ENCODE peak calls at places on chromosomes 1 and 21, in six cellular contexts. K is GM10248, O is LNCaP clone FGC, N is uterus, F is GM13977, Z is mammary epithelial cell. M is an unnamed sample.

GRCh38 chr1:181497870-181498269 is 14.6 kb downstream of the CACNA1E start:
- DNase-seq in N (no peak), K (peak), Z (no peak), F (no peak), O (no peak), M (no peak)

GRCh38 chr1:89587728-89588127 is 45.2 kb upstream of the LRRC8C start:
- DNase-seq in F (no peak), O (no peak), N (no peak), Z (no peak), K (no peak), M (no peak)

GRCh38 chr1:225848044-225848955 is 33.9 kb downstream of the TMEM63A start:
- DNase-seq in O (no peak), K (peak), N (no peak), Z (no peak), F (peak), M (no peak)

GRCh38 chr21:46322351-46323226 is 1.1 kb downstream of the C21orf58 start:
- DNase-seq in F (no peak), O (no peak), Z (peak), K (no peak), N (no peak), M (no peak)

GRCh38 chr21:19874521-19874920 is 1123.7 kb upstream of the NCAM2 start:
- DNase-seq in O (no peak), K (no peak), N (no peak), Z (no peak), F (no peak), M (no peak)

GRCh38 chr1:159892944-159893343 is 7.0 kb downstream of the CFAP45 start:
- DNase-seq in K (no peak), Z (peak), N (no peak), O (no peak), F (no peak), M (no peak)

GRCh38 chr21:14526816-14527689 is 19.1 kb downstream of the SAMSN1 start:
- DNase-seq in N (no peak), O (no peak), K (no peak), F (no peak), Z (no peak), M (no peak)

GRCh38 chr1:93629101-93630059 is 52.3 kb downstream of the BCAR3 start:
- DNase-seq in O (no peak), F (peak), N (no peak), K (peak), Z (peak), M (no peak)

GRCh38 chr1:192973202-192973601 is 86.0 kb downstream of the UCHL5 start:
- DNase-seq in O (no peak), F (no peak), N (no peak), K (no peak), Z (no peak), M (no peak)

GRCh38 chr1:167262820-167263219 is 42.1 kb downstream of the POU2F1 start:
- DNase-seq in K (no peak), Z (no peak), F (no peak), N (no peak), O (no peak), M (no peak)

GRCh38 chr1:182742780-182743179 is 46.8 kb upstream of the NPL start:
- DNase-seq in O (no peak), K (no peak), F (no peak), N (no peak), Z (no peak), M (no peak)

GRCh38 chr1:226637147-226637935 is 88.8 kb downstream of the STUM start:
- DNase-seq in N (peak), K (no peak), O (no peak), F (no peak), Z (no peak), M (no peak)

GRCh38 chr1:43507296-43508295 is 23.1 kb upstream of the PTPRF start:
- DNase-seq in N (no peak), Z (no peak), O (no peak), F (no peak), K (no peak), M (no peak)

GRCh38 chr1:33142483-33143065 is 39.3 kb downstream of the TRIM62 start:
- DNase-seq in N (no peak), K (no peak), Z (no peak), F (no peak), O (no peak), M (no peak)

GRCh38 chr1:19559641-19560040 is 74.3 kb upstream of the CAPZB start:
- DNase-seq in K (peak), F (no peak), Z (peak), O (no peak), N (no peak), M (no peak)

GRCh38 chr1:157682710-157683437 is 17.7 kb downstream of the FCRL3 start:
- DNase-seq in N (no peak), K (no peak), O (no peak), Z (no peak), F (no peak), M (no peak)

GRCh38 chr1:53073287-53073686 is 11.3 kb downstream of the PODN start:
- DNase-seq in Z (no peak), F (no peak), N (no peak), O (no peak), K (no peak), M (no peak)

GRCh38 chr1:210697185-210697584 is 368.5 kb downstream of the HHAT start:
- DNase-seq in N (no peak), Z (no peak), K (no peak), F (no peak), O (no peak), M (no peak)

GRCh38 chr1:25771246-25772114 is 28.5 kb upstream of the SELENON start:
- DNase-seq in F (peak), Z (no peak), K (peak), O (no peak), N (peak), M (no peak)

GRCh38 chr1:241208910-241209414 is 148.0 kb downstream of the RGS7 start:
- DNase-seq in Z (no peak), N (no peak), F (no peak), K (no peak), O (no peak), M (no peak)

GRCh38 chr1:94989398-94989797 is 62.5 kb upstream of the CNN3 start:
- DNase-seq in N (no peak), K (no peak), F (no peak), O (no peak), Z (no peak), M (no peak)

GRCh38 chr1:145978477-145978859 is 14.0 kb downstream of the POLR3GL start:
- DNase-seq in N (no peak), K (no peak), O (no peak), Z (no peak), F (no peak), M (no peak)

GRCh38 chr1:26373281-26373680 is 731 bp upstream of the ZNF683 start:
- DNase-seq in F (no peak), N (no peak), Z (no peak), O (no peak), K (no peak), M (no peak)

GRCh38 chr1:226185153-226186036 is 1.1 kb downstream of the ACBD3 start:
- DNase-seq in K (no peak), Z (peak), O (no peak), N (no peak), F (no peak), M (no peak)

GRCh38 chr1:150149490-150150453 is at the start of gene PLEKHO1:
- DNase-seq in Z (peak), O (no peak), N (peak), K (peak), F (peak), M (peak)

GRCh38 chr1:222288056-222288455 is 259.8 kb downstream of the HHIPL2 start:
- DNase-seq in K (no peak), N (no peak), O (no peak), Z (peak), F (no peak), M (no peak)

GRCh38 chr1:199856381-199856780 is 171.1 kb upstream of the NR5A2 start:
- DNase-seq in F (no peak), Z (no peak), K (no peak), N (no peak), O (no peak), M (no peak)

GRCh38 chr1:111769517-111770146 is 13.9 kb downstream of the DDX20 start:
- DNase-seq in N (no peak), F (peak), Z (peak), K (peak), O (peak), M (no peak)

GRCh38 chr1:40879487-40880175 is 17.5 kb upstream of the CITED4 start:
- DNase-seq in F (no peak), O (no peak), K (no peak), Z (no peak), N (no peak), M (no peak)

GRCh38 chr21:35438643-35439404 is 389.7 kb upstream of the RUNX1 start:
- DNase-seq in O (no peak), N (no peak), K (peak), F (peak), Z (peak), M (no peak)

GRCh38 chr21:21715286-21715969 is 717.2 kb downstream of the NCAM2 start:
- DNase-seq in N (no peak), F (no peak), O (no peak), K (no peak), Z (no peak), M (no peak)

GRCh38 chr1:65412984-65413375 is 7.5 kb upstream of the LEPR start:
- DNase-seq in K (no peak), O (no peak), Z (peak), N (no peak), F (no peak), M (no peak)

GRCh38 chr1:21818661-21819060 is 6.6 kb downstream of the LDLRAD2 start:
- DNase-seq in O (no peak), K (peak), N (no peak), Z (no peak), F (peak), M (no peak)

GRCh38 chr21:44712203-44713028 is 1.0 kb upstream of the TSPEAR start:
- DNase-seq in K (no peak), O (no peak), N (peak), Z (no peak), F (no peak), M (no peak)

GRCh38 chr21:16945580-16945979 is 567.3 kb upstream of the CXADR start:
- DNase-seq in K (no peak), F (no peak), O (peak), Z (no peak), N (no peak), M (no peak)

GRCh38 chr21:16942703-16943102 is 570.1 kb upstream of the CXADR start:
- DNase-seq in F (no peak), K (no peak), N (no peak), Z (peak), O (no peak), M (no peak)
- TF ChIP-seq CTCF in F (no peak), K (no peak), N (no peak), Z (no peak), O (peak), M (no peak)

GRCh38 chr1:100358210-100358609 is 5.9 kb downstream of the CDC14A start:
- DNase-seq in O (no peak), N (no peak), K (no peak), F (no peak), Z (no peak), M (no peak)
- TF ChIP-seq CTCF in O (no peak), N (no peak), K (peak), F (peak), Z (peak), M (no peak)

DNA sequence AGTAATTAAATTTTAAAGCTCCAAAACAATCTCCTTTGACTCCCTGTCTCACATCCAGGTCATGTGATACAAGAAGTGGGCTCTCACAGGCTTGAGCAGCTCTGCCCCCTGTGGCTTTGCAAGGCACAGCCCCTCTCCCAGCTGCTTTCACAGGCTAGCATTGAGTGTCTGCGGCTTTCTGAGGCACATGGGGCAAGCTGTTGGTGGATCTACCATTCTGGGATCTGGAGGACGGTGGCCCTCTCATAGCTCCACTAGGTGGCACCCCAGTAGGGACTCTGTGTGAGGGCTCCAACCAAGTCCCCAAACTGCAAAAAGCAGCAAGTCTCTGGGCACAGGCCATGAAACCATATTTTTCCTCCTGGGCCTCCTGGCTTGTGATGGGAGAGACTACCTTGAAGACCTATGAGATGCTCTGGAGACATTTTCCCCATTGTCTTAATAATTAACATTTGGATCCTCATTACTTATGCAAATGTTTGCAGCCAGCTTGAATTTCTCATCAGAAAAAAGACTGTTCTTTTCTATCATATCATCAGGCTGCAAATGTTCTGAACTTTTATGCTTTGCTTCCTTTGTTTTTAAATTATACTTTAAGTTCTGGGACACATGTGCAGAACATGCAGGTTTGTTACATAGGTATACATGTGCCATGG is 554.1 kb upstream of the OLFM3 start:
- DNase-seq in O (no peak), K (no peak), N (no peak), F (no peak), Z (peak), M (no peak)
- TF ChIP-seq CTCF in O (peak), K (peak), N (no peak), F (peak), Z (peak), M (no peak)

GRCh38 chr1:92079441-92079840 is 704 bp upstream of the BTBD8 start:
- DNase-seq in K (no peak), F (no peak), O (no peak), Z (no peak), N (no peak), M (no peak)

GRCh38 chr1:92076363-92076762 is 1.2 kb upstream of the SETSIP start:
- DNase-seq in O (no peak), N (no peak), Z (no peak), K (no peak), F (no peak), M (no peak)

GRCh38 chr1:92084651-92085050 is 4.5 kb downstream of the BTBD8 start:
- DNase-seq in K (no peak), N (no peak), F (no peak), Z (no peak), O (no peak), M (no peak)

GRCh38 chr1:92081031-92081430 is 886 bp downstream of the BTBD8 start:
- DNase-seq in F (no peak), N (no peak), Z (no peak), K (peak), O (no peak), M (no peak)

GRCh38 chr1:92080128-92080985 is at the start of gene BTBD8:
- DNase-seq in N (peak), F (peak), Z (peak), O (peak), K (peak), M (peak)
- TF ChIP-seq CTCF in N (no peak), F (no peak), Z (no peak), O (no peak), K (no peak), M (no peak)

GRCh38 chr21:43645414-43645891 is 13.8 kb downstream of the HSF2BP start:
- DNase-seq in Z (peak), F (peak), N (peak), K (peak), O (no peak), M (no peak)
- TF ChIP-seq CTCF in Z (peak), F (peak), N (peak), K (peak), O (peak), M (no peak)

DNA sequence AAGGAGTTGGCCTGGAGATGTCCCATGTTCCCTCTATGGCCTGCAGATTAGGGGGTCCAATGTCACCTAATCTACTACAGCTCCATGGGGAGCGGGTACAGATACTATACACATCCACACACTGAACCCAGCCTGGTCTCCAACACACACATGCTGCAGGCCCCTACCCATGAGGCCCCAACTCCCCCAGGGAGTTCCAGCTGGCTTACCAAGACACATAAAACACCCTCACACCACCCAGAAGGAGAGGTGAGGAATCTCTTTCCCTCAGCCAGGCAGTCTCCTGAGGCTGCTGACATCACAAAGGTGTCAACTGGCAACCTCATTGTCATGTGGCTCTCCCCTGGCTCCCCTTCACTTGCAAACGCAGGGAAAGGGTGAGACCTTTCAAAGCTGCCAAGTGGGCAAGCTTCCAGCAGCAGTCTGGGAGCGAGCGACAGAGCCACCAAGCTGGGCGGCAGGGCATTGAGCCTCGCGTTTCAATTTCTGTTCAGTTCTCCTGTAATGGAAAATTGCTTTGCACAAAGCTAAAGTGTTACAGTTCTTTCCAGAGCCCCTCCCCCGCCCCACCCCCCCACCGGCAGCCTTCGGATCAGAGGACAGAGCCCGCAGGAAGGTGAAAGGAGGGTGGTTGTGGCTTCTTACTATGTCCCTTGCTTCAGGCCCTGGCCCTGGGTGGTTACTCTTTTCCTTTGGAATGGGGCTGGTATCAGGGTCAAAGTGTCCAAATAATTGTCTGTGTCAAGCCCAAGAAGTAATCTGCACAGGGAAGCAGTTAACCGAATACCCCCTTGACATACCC is at the start of gene LRRC52:
- DNase-seq in K (no peak), O (peak), N (no peak), Z (no peak), F (no peak), M (no peak)
- TF ChIP-seq CTCF in K (no peak), O (no peak), N (no peak), Z (no peak), F (no peak), M (no peak)